ENCODE peak calls at places on chromosomes 5 and 9, in five cellular contexts. One of them, this sample, is unnamed.

GRCh38 chr9:86368871-86369521 is 14.8 kb upstream of the TUT7 start:
- DNase-seq in A549: no peak
- DNase-seq in HepG2: peak
- DNase-seq in K562: no peak
- DNase-seq in GM12878: no peak
- DNase-seq in this sample: no peak

GRCh38 chr5:16992444-16992843 is 56.4 kb upstream of the MYO10 start:
- DNase-seq in A549: no peak
- DNase-seq in HepG2: no peak
- DNase-seq in K562: no peak
- DNase-seq in GM12878: no peak
- DNase-seq in this sample: no peak

GRCh38 chr5:83538788-83539535 is 67.4 kb downstream of the VCAN start:
- DNase-seq in A549: no peak
- DNase-seq in HepG2: no peak
- DNase-seq in K562: no peak
- DNase-seq in GM12878: peak
- DNase-seq in this sample: no peak

GRCh38 chr9:130185494-130186005 is 13.3 kb downstream of the NCS1 start:
- DNase-seq in A549: no peak
- DNase-seq in HepG2: no peak
- DNase-seq in K562: no peak
- DNase-seq in GM12878: no peak
- DNase-seq in this sample: no peak

GRCh38 chr9:2427016-2427891 is 194.3 kb upstream of the VLDLR start:
- DNase-seq in A549: no peak
- DNase-seq in HepG2: no peak
- DNase-seq in K562: no peak
- DNase-seq in GM12878: no peak
- DNase-seq in this sample: no peak

GRCh38 chr5:105952875-105953274 is 1717.9 kb downstream of the EFNA5 start:
- DNase-seq in A549: no peak
- DNase-seq in HepG2: no peak
- DNase-seq in K562: no peak
- DNase-seq in GM12878: no peak
- DNase-seq in this sample: no peak

GRCh38 chr5:67246546-67246945 is 49.9 kb upstream of the CD180 start:
- DNase-seq in A549: no peak
- DNase-seq in HepG2: no peak
- DNase-seq in K562: no peak
- DNase-seq in GM12878: no peak
- DNase-seq in this sample: no peak

GRCh38 chr9:116704470-116704869 is 17.4 kb downstream of the TRIM32 start:
- DNase-seq in A549: no peak
- DNase-seq in HepG2: no peak
- DNase-seq in K562: no peak
- DNase-seq in GM12878: no peak
- DNase-seq in this sample: no peak

GRCh38 chr5:179613460-179614071 is 9.9 kb downstream of the HNRNPH1 start:
- DNase-seq in A549: no peak
- DNase-seq in HepG2: no peak
- DNase-seq in K562: peak
- DNase-seq in GM12878: no peak
- DNase-seq in this sample: no peak

GRCh38 chr5:28324174-28324573 is 1285.8 kb upstream of the CDH9 start:
- DNase-seq in A549: no peak
- DNase-seq in HepG2: no peak
- DNase-seq in K562: no peak
- DNase-seq in GM12878: no peak
- DNase-seq in this sample: no peak

GRCh38 chr5:160470437-160471341 is 49.0 kb downstream of the PTTG1 start:
- DNase-seq in A549: no peak
- DNase-seq in HepG2: no peak
- DNase-seq in K562: no peak
- DNase-seq in GM12878: no peak
- DNase-seq in this sample: no peak

GRCh38 chr9:89788457-89788856 is 183.6 kb downstream of the GADD45G start:
- DNase-seq in A549: no peak
- DNase-seq in HepG2: no peak
- DNase-seq in K562: no peak
- DNase-seq in GM12878: no peak
- DNase-seq in this sample: no peak

GRCh38 chr9:128160603-128160987 is 530 bp downstream of the BBLN start:
- DNase-seq in A549: no peak
- DNase-seq in HepG2: no peak
- DNase-seq in K562: peak
- DNase-seq in GM12878: no peak
- DNase-seq in this sample: no peak

GRCh38 chr9:92292338-92293074 is 991 bp downstream of the IARS1 start:
- DNase-seq in A549: peak
- DNase-seq in HepG2: peak
- DNase-seq in K562: no peak
- DNase-seq in GM12878: no peak
- DNase-seq in this sample: no peak

GRCh38 chr5:463952-464351 is 21.0 kb downstream of the EXOC3 start:
- DNase-seq in A549: no peak
- DNase-seq in HepG2: no peak
- DNase-seq in K562: no peak
- DNase-seq in GM12878: no peak
- DNase-seq in this sample: no peak

GRCh38 chr5:145237843-145238242 is 597.3 kb downstream of the PRELID2 start:
- DNase-seq in A549: peak
- DNase-seq in HepG2: peak
- DNase-seq in K562: no peak
- DNase-seq in GM12878: no peak
- DNase-seq in this sample: peak

GRCh38 chr5:132714456-132715307 is 22.7 kb downstream of the KIF3A start:
- DNase-seq in A549: peak
- DNase-seq in HepG2: peak
- DNase-seq in K562: no peak
- DNase-seq in GM12878: no peak
- DNase-seq in this sample: no peak

GRCh38 chr5:44875661-44876250 is 67.0 kb downstream of the MRPS30 start:
- DNase-seq in A549: peak
- DNase-seq in HepG2: peak
- DNase-seq in K562: no peak
- DNase-seq in GM12878: peak
- DNase-seq in this sample: no peak

GRCh38 chr5:16854351-16854750 is 81.7 kb downstream of the MYO10 start:
- DNase-seq in A549: no peak
- DNase-seq in HepG2: no peak
- DNase-seq in K562: no peak
- DNase-seq in GM12878: no peak
- DNase-seq in this sample: no peak

GRCh38 chr5:133292300-133292699 is 240.5 kb downstream of the HSPA4 start:
- DNase-seq in A549: peak
- DNase-seq in HepG2: no peak
- DNase-seq in K562: no peak
- DNase-seq in GM12878: no peak
- DNase-seq in this sample: no peak

GRCh38 chr5:43389679-43390329 is 22.4 kb downstream of the CCL28 start:
- DNase-seq in A549: peak
- DNase-seq in HepG2: peak
- DNase-seq in K562: peak
- DNase-seq in GM12878: peak
- DNase-seq in this sample: peak

GRCh38 chr9:136901516-136902258 is 15.4 kb downstream of the TRAF2 start:
- DNase-seq in A549: peak
- DNase-seq in HepG2: peak
- DNase-seq in K562: no peak
- DNase-seq in GM12878: peak
- DNase-seq in this sample: no peak

GRCh38 chr5:151078490-151079262 is 2.2 kb downstream of the TNIP1 start:
- DNase-seq in A549: no peak
- DNase-seq in HepG2: no peak
- DNase-seq in K562: no peak
- DNase-seq in GM12878: no peak
- DNase-seq in this sample: no peak

GRCh38 chr5:111930905-111931461 is 174.0 kb upstream of the NREP start:
- DNase-seq in A549: no peak
- DNase-seq in HepG2: no peak
- DNase-seq in K562: no peak
- DNase-seq in GM12878: no peak
- DNase-seq in this sample: no peak

GRCh38 chr5:180046656-180047055 is 24.9 kb downstream of the RNF130 start:
- DNase-seq in A549: no peak
- DNase-seq in HepG2: no peak
- DNase-seq in K562: no peak
- DNase-seq in GM12878: no peak
- DNase-seq in this sample: no peak

GRCh38 chr5:175202461-175203065 is 241.4 kb downstream of the DRD1 start:
- DNase-seq in A549: peak
- DNase-seq in HepG2: no peak
- DNase-seq in K562: no peak
- DNase-seq in GM12878: no peak
- DNase-seq in this sample: no peak

GRCh38 chr9:38355115-38355514 is 37.4 kb upstream of the ALDH1B1 start:
- DNase-seq in A549: no peak
- DNase-seq in HepG2: no peak
- DNase-seq in K562: no peak
- DNase-seq in GM12878: no peak
- DNase-seq in this sample: no peak

GRCh38 chr9:136840877-136841645 is 1.2 kb upstream of the AJM1 start:
- DNase-seq in A549: peak
- DNase-seq in HepG2: peak
- DNase-seq in K562: no peak
- DNase-seq in GM12878: no peak
- DNase-seq in this sample: no peak

GRCh38 chr9:130830199-130830598 is 4.9 kb upstream of the ABL1 start:
- DNase-seq in A549: no peak
- DNase-seq in HepG2: no peak
- DNase-seq in K562: no peak
- DNase-seq in GM12878: no peak
- DNase-seq in this sample: no peak

DNA sequence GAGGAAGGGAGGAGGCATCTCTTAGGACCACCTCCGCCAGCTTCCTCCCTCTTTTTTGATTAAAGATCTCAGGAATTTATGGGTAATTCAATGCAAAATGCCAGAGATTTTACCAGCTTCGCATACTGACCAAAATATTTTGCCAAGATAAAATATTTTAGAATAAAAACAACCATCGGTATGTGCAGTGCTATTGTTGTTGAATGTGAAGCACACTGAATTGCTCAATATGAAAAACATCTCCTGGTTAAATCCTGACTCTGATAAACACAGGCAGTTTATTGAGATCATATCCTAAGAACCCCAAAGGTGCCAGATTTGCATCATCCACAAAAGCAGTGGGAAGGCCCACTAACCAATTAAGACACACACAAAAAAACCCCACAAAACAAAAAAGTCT is 202.4 kb downstream of the GLIS3 start:
- DNase-seq in A549: no peak
- DNase-seq in HepG2: no peak
- DNase-seq in K562: no peak
- DNase-seq in GM12878: no peak
- DNase-seq in this sample: no peak
- H3K4me2 ChIP-seq in A549: no peak
- H3K4me2 ChIP-seq in HepG2: no peak
- H3K4me2 ChIP-seq in K562: no peak
- H3K4me2 ChIP-seq in GM12878: no peak
- H3K4me2 ChIP-seq in this sample: no peak

GRCh38 chr9:107334103-107334776 is 51.2 kb downstream of the RAD23B start:
- DNase-seq in A549: no peak
- DNase-seq in HepG2: no peak
- DNase-seq in K562: no peak
- DNase-seq in GM12878: no peak
- DNase-seq in this sample: no peak

GRCh38 chr9:107338911-107339659 is 56.0 kb downstream of the RAD23B start:
- DNase-seq in A549: no peak
- DNase-seq in HepG2: no peak
- DNase-seq in K562: no peak
- DNase-seq in GM12878: no peak
- DNase-seq in this sample: no peak

GRCh38 chr9:107337676-107338590 is 54.9 kb downstream of the RAD23B start:
- DNase-seq in A549: no peak
- DNase-seq in HepG2: no peak
- DNase-seq in K562: no peak
- DNase-seq in GM12878: no peak
- DNase-seq in this sample: no peak

GRCh38 chr9:107335331-107335730 is 52.3 kb downstream of the RAD23B start:
- DNase-seq in A549: no peak
- DNase-seq in HepG2: no peak
- DNase-seq in K562: no peak
- DNase-seq in GM12878: no peak
- DNase-seq in this sample: no peak

DNA sequence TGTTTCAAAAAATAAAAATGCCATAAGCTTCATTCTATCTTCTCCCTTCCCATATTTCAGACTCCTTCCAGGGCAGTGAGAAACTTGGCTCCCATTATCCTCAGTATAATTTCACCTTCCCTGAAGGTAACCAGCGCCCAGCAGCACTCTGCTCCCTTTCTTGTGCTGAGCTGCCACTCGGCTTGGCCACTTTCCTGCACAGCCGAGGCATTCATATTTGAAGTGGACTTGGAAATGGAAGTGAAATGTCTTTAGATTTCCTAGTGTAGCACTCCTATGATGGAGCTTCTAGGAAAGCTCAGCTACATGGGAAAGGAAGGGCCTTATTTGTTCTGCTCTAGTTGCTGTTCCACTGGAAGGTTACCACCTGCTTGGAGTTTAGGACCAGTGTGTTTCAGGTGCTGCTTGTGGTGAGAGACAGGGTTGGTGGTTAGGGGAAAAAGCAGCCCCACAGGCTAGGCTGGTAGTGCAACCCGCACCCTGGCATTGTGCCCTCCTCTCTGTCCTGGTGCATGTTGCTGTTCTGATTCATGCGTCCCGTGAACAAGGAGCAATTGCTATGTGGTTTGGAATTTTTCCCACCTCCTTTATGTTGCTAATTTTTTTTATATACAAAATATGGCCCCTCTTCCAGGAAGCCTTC is 53.8 kb downstream of the RAD23B start:
- DNase-seq in A549: no peak
- DNase-seq in HepG2: no peak
- DNase-seq in K562: no peak
- DNase-seq in GM12878: no peak
- DNase-seq in this sample: no peak
- TF ChIP-seq HDAC2 in A549: no peak
- TF ChIP-seq HDAC2 in HepG2: no peak
- TF ChIP-seq HDAC2 in K562: no peak
- TF ChIP-seq HDAC2 in GM12878: no peak
- TF ChIP-seq HDAC2 in this sample: no peak

DNA sequence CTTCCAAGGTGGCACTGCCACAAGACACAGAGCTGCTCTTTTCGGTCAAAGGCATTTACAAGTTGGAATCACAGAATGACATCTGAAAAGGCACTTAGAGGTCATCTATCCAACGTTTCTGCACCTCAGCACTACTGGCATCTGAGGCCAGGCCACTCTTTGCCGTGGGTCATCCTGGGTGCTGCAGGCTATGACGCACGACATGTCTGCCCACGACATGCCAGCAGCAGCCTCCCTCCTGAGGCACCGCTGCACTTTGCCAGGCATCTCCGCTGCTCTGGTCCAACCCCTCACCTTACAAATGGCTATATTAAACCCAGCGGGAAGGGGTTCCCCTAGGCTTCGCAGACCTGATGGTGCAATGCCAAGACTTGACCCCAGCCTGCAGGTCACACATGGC is 8.1 kb downstream of the SURF4 start:
- DNase-seq in A549: no peak
- DNase-seq in HepG2: no peak
- DNase-seq in K562: no peak
- DNase-seq in GM12878: no peak
- DNase-seq in this sample: no peak
- H3K4me2 ChIP-seq in A549: no peak
- H3K4me2 ChIP-seq in HepG2: no peak
- H3K4me2 ChIP-seq in K562: no peak
- H3K4me2 ChIP-seq in GM12878: no peak
- H3K4me2 ChIP-seq in this sample: no peak

GRCh38 chr5:32360906-32361305 is 48.2 kb upstream of the MTMR12 start:
- DNase-seq in A549: no peak
- DNase-seq in HepG2: no peak
- DNase-seq in K562: no peak
- DNase-seq in GM12878: no peak
- DNase-seq in this sample: no peak
- TF ChIP-seq HDAC2 in A549: no peak
- TF ChIP-seq HDAC2 in HepG2: no peak
- TF ChIP-seq HDAC2 in K562: no peak
- TF ChIP-seq HDAC2 in GM12878: no peak
- TF ChIP-seq HDAC2 in this sample: no peak